ENCODE peak calls at places on chromosomes 1 and 21, in five cellular contexts. J, F, M, D and V are unnamed samples.

GRCh38 chr1:220962031-220962751 is 82.9 kb downstream of the HLX start:
- DNase-seq in J (peak), F (peak), M (no peak), D (no peak), V (peak)

GRCh38 chr1:192539450-192540132 is 36.0 kb upstream of the RGS1 start:
- DNase-seq in J (peak), F (peak), M (no peak), D (no peak), V (peak)

GRCh38 chr21:37266515-37267221 is 466 bp downstream of the VPS26C start:
- DNase-seq in J (no peak), F (peak), M (peak), D (no peak), V (peak)

GRCh38 chr21:37845535-37845934 is 70.7 kb downstream of the KCNJ6 start:
- DNase-seq in J (no peak), F (no peak), M (no peak), D (no peak), V (no peak)

GRCh38 chr1:85404393-85404792 is 60.6 kb downstream of the DDAH1 start:
- DNase-seq in J (no peak), F (no peak), M (no peak), D (no peak), V (peak)

GRCh38 chr21:40990366-40990765 is 143.4 kb upstream of the DSCAM start:
- DNase-seq in J (no peak), F (no peak), M (no peak), D (no peak), V (no peak)

GRCh38 chr1:204507317-204508105 is 8.7 kb upstream of the MDM4 start:
- DNase-seq in J (no peak), F (peak), M (no peak), D (peak), V (peak)

GRCh38 chr1:4868521-4868920 is 214.1 kb downstream of the AJAP1 start:
- DNase-seq in J (no peak), F (no peak), M (no peak), D (no peak), V (no peak)

GRCh38 chr1:25122747-25123146 is 109.6 kb downstream of the SYF2 start:
- DNase-seq in J (no peak), F (no peak), M (no peak), D (no peak), V (no peak)

GRCh38 chr1:156619582-156619955 is 354 bp downstream of the HAPLN2 start:
- DNase-seq in J (no peak), F (no peak), M (no peak), D (no peak), V (no peak)

GRCh38 chr1:59674605-59675004 is 140.1 kb upstream of the HOOK1 start:
- DNase-seq in J (no peak), F (peak), M (peak), D (no peak), V (peak)

DNA sequence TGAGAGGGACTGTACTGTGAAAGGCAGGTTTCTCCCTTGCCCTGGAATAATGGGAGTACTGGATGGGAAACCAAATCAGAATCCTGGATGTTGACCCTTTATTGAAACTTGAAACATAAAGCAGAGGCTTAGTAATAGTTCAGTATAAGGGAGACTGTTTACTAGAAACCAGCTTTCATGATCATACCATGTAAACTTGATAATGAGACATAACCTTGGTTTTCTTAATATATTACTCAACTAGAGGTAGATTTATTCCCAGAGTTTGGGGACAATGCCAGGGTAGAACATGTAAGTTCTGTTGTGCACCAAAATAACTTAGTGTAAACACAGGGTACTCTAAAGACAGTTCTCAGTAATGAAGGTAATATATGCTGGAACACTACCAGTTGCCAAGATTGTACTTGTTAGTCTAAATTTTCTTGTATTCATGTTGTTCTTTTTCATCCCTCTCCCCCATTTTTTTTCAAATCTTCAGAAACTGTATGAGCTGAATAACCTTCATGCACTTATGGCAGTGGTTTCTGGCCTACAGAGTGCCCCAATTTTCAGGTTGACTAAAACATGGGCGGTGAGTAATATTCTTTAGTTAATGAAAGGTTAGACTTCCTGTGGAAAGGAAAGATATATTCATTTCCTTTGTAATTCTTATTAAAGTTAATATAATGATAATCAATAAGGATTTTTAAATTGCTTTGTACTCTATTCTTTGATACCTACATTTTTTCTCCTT is 49.6 kb downstream of the ANGPTL1 start:
- DNase-seq in J (no peak), F (no peak), M (no peak), D (no peak), V (no peak)
- TF ChIP-seq CTCF in J (no peak), F (no peak), M (no peak), D (no peak), V (no peak)

DNA sequence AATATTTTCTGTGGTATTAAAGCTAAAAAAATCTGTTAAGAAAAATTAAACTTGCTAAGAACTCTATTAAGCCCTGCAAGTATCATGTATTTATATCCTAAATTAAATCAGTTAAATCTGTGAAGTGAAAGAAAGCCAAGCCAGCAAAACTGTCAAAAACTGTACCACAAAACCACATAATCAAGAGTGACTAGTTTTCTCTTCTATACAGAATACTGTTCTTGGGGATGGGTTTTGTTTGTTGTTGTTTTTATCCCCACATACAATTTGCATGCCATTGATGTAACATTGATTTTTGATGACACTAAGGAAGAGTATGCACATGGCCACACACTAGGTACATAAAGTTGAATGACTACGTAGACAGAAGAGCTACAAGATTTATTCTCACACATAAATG is 20.4 kb downstream of the DPH5 start:
- DNase-seq in J (no peak), F (no peak), M (no peak), D (no peak), V (no peak)
- TF ChIP-seq CTCF in J (no peak), F (no peak), M (no peak), D (no peak), V (no peak)

DNA sequence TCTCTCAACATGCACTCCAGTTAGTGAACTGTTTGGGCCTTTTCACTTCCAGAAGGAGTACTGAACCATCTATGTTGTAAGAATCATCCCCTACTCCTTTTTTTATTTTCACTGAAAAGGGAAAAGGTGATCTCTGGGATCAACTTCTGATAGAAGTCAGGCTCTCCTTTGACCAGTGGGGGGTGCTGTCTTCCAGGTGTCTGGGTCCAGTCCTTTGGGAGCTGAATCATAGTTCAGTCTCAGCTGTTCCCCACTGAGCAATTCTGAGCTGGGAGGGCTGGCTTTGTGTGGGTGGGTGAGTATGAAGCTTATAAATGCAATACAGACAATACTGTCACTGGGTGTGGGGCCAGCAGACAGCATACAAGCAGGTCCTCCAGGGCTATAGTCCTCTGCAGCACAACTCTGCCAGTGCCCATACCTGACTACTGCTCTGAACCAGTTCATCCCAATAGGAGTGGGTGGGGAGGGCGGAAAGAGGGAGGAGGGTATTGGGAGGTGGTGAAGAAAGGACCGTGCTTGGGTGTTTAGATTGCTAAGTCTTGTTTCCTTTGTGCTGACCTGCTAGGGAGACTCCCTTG is 12.5 kb upstream of the SARS1 start:
- DNase-seq in J (no peak), F (peak), M (no peak), D (no peak), V (peak)
- TF ChIP-seq CTCF in J (peak), F (peak), M (peak), D (no peak), V (peak)

DNA sequence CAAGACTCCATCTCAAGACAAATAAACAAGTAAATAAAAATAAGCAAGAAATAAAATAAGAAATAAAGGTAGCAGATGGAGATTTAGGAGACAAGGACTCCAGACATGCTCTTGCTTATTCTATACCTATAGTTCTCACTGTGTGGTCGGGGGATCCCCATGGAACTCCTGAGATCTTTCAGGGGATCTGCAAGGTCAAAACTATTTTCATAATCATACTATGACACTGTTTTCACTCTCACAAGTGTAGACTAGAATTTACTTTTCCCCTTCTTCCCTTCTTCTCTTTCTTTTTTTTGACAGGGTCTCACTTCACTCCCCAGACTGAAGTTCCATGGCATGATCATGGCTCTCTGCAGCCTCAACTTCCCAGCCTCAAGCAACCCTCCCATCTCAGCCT is 29.8 kb upstream of the NLRP3 start:
- DNase-seq in J (no peak), F (no peak), M (no peak), D (no peak), V (no peak)
- TF ChIP-seq CTCF in J (no peak), F (no peak), M (no peak), D (no peak), V (no peak)

GRCh38 chr1:212917134-212917485 is 33.2 kb upstream of the VASH2 start:
- DNase-seq in J (no peak), F (no peak), M (no peak), D (no peak), V (no peak)

GRCh38 chr1:212914789-212915188 is 35.6 kb upstream of the VASH2 start:
- DNase-seq in J (no peak), F (no peak), M (no peak), D (no peak), V (no peak)

GRCh38 chr1:212916395-212917133 is 33.8 kb upstream of the VASH2 start:
- DNase-seq in J (no peak), F (peak), M (no peak), D (no peak), V (peak)

GRCh38 chr1:212917858-212918257 is 32.5 kb upstream of the VASH2 start:
- DNase-seq in J (no peak), F (no peak), M (no peak), D (no peak), V (no peak)

GRCh38 chr1:212915245-212916091 is 34.9 kb upstream of the VASH2 start:
- DNase-seq in J (no peak), F (peak), M (peak), D (no peak), V (peak)
- TF ChIP-seq CTCF in J (peak), F (peak), M (no peak), D (no peak), V (peak)

DNA sequence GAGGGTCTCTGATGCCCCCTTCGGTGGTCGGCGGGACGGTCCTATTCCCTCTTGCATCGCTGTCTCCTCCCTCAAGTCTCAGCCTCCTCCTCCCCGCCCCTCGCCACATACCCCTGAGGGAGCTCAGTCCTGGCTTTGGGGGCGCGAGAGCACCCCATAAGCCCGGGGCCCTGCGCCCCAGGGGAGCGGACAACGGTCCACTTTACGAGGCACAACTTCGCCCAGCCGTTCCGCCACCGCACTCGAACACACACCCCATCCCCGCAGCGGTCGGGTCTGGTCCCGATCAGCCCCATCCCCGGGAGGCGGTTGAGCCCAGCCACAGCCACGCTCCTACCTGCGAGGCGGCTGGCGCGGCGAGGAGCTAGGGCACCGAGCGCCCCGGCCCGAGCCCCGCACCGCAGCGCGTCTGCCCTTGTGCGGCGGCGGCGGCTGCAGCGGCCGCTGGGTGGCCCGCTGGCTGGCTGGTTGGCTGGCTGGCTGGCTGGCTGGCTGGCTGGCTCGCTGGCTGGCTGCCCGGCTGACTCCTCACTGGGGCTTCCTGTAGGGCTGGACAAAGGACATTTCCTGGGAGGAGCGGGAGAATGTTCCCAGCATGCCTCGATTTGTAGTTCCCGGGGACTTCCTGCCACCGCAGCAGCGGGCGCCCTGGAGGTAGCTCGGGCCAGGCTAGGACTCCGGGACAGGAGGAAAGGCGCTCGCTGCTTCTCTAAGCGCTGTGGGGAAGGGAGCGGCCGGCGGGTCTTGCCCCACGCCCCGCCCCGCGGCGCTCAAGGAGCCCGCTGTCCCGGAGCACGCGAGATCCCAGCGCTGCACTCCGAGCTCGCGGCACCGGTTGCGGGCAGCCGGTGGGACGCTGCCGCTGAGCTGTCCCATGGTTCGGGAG is at the start of gene ZNF697:
- DNase-seq in J (peak), F (peak), M (peak), D (peak), V (peak)
- TF ChIP-seq CTCF in J (peak), F (peak), M (peak), D (no peak), V (peak)

DNA sequence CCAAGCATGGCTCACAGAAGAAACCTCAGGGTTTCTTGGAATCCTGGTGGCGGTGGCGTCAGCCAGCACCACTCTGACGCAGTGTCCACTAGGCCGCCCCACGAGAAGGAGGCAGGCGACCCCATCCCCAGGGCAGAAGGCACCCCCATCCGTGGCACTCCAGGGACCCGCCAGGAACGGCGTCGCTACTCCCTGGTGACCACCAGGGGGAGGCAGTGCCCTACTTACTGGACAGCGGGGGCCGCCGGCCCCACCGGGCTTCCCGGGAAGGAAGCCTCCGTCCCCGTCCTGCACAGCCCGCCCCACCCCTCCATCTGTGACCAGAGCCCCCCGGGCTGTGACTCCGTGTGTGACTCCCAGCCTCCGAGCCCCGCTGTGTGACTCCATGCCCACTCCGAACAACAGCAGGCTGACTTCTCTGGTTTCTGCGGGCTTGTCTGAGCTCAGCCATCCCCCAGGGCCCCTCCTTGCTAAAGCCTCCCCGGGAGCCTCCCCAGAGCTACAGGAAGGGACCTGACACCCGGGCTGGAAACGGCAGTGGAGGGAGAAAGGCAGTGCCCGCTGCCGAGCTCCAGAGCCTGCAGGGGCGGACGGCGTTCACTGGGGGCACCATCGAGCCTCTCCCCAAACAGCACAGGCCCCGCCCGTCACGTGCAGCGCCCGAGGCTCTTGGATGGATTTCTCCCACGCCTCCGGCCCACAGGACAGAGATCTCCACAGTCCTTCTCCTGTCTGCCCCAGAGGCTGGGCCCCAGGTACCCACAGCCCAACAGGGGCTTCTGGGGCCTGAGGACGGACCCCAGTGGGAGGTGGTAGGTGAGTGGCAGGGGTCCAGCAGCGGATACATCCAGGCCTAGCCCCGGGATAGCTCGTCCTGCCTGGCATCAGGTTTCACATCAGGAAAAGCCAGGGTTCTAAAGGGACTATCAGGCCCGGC is 21.1 kb downstream of the KIF17 start:
- DNase-seq in J (peak), F (peak), M (peak), D (peak), V (peak)
- TF ChIP-seq CTCF in J (peak), F (peak), M (peak), D (peak), V (peak)